ENCODE peak calls at places on chromosome 11, in six cellular contexts. M is colonic mucosa, W is cardiac muscle cell, N is left lung, U is NB4, K is epithelial cell of proximal tubule. T is an unnamed sample.

GRCh38 chr11:73577496-73577917 is 20.4 kb downstream of the FAM168A start:
- DNase-seq in M (no peak), W (no peak), N (no peak), U (no peak), K (no peak), T (peak; percentile 33)

GRCh38 chr11:99822846-99823565 is 802.3 kb downstream of the CNTN5 start:
- DNase-seq in M (no peak), W (no peak), N (no peak), U (no peak), K (peak; percentile 1), T (no peak)

GRCh38 chr11:108733479-108734116 is 68.7 kb downstream of the DDX10 start:
- DNase-seq in M (no peak), W (peak; percentile 59), N (no peak), U (peak; percentile 82), K (peak; percentile 58), T (peak; percentile 33)

GRCh38 chr11:90639687-90640086 is 416.8 kb upstream of the CHORDC1 start:
- DNase-seq in M (no peak), W (no peak), N (no peak), U (no peak), K (peak; percentile 7), T (no peak)

GRCh38 chr11:66418168-66418985 is 2.5 kb upstream of the NPAS4 start:
- DNase-seq in M (peak; percentile 55), W (peak; percentile 97), N (peak; percentile 80), U (peak; percentile 93), K (peak; percentile 57), T (peak; percentile 87)

GRCh38 chr11:17714870-17715269 is 4.5 kb upstream of the MYOD1 start:
- DNase-seq in M (no peak), W (no peak), N (no peak), U (no peak), K (no peak), T (no peak)

GRCh38 chr11:123228489-123229163 is 33.6 kb upstream of the CLMP start:
- DNase-seq in M (no peak), W (peak; percentile 25), N (no peak), U (no peak), K (no peak), T (no peak)

GRCh38 chr11:12890476-12890875 is 118.6 kb upstream of the RASSF10 start:
- DNase-seq in M (no peak), W (peak; percentile 38), N (no peak), U (no peak), K (no peak), T (no peak)

GRCh38 chr11:76086713-76087635 is 119.3 kb downstream of the WNT11 start:
- DNase-seq in M (no peak), W (no peak), N (no peak), U (no peak), K (peak; percentile 9), T (peak; percentile 53)

GRCh38 chr11:131692151-131692550 is 321.7 kb downstream of the NTM start:
- DNase-seq in M (no peak), W (no peak), N (no peak), U (no peak), K (no peak), T (no peak)

GRCh38 chr11:11604340-11604992 is 17.3 kb downstream of the GALNT18 start:
- DNase-seq in M (no peak), W (no peak), N (no peak), U (no peak), K (no peak), T (no peak)

GRCh38 chr11:7512525-7513209 is 1.1 kb upstream of the PPFIBP2 start:
- DNase-seq in M (peak; percentile 68), W (peak; percentile 74), N (peak; percentile 82), U (peak; percentile 91), K (no peak), T (no peak)

GRCh38 chr11:75195164-75195962 is 44.5 kb downstream of the SLCO2B1 start:
- DNase-seq in M (peak; percentile 40), W (peak; percentile 55), N (peak; percentile 78), U (no peak), K (no peak), T (no peak)

GRCh38 chr11:65780770-65781151 is at the start of gene AP5B1:
- DNase-seq in M (peak; percentile 73), W (peak; percentile 51), N (no peak), U (peak; percentile 77), K (no peak), T (no peak)

GRCh38 chr11:22752908-22753310 is 76.7 kb downstream of the SVIP start:
- DNase-seq in M (no peak), W (no peak), N (no peak), U (no peak), K (no peak), T (no peak)

GRCh38 chr11:77081976-77082836 is 15.4 kb downstream of the CAPN5 start:
- DNase-seq in M (no peak), W (no peak), N (peak; percentile 29), U (no peak), K (no peak), T (no peak)

GRCh38 chr11:104151404-104152204 is 12.3 kb downstream of the PDGFD start:
- DNase-seq in M (no peak), W (peak; percentile 43), N (no peak), U (peak; percentile 12), K (no peak), T (no peak)
- H3K4me3 ChIP-seq in M (no peak overlapping the region), W (peak overlapping the region; percentile 25), N (no peak overlapping the region), U (no peak overlapping the region), K (no peak overlapping the region), T (no peak overlapping the region)

GRCh38 chr11:69293819-69294505 is at the start of gene MYEOV:
- DNase-seq in M (peak; percentile 89), W (peak; percentile 29), N (no peak), U (peak; percentile 74), K (no peak), T (no peak)

GRCh38 chr11:69295995-69296889 is 2.3 kb downstream of the MYEOV start:
- DNase-seq in M (no peak), W (peak; percentile 93), N (peak; percentile 64), U (peak; percentile 97), K (no peak), T (no peak)

GRCh38 chr11:69296890-69297224 is 2.9 kb downstream of the MYEOV start:
- DNase-seq in M (no peak), W (no peak), N (no peak), U (no peak), K (no peak), T (no peak)

GRCh38 chr11:69294621-69295078 is 695 bp downstream of the MYEOV start:
- DNase-seq in M (no peak), W (no peak), N (no peak), U (no peak), K (no peak), T (no peak)

DNA sequence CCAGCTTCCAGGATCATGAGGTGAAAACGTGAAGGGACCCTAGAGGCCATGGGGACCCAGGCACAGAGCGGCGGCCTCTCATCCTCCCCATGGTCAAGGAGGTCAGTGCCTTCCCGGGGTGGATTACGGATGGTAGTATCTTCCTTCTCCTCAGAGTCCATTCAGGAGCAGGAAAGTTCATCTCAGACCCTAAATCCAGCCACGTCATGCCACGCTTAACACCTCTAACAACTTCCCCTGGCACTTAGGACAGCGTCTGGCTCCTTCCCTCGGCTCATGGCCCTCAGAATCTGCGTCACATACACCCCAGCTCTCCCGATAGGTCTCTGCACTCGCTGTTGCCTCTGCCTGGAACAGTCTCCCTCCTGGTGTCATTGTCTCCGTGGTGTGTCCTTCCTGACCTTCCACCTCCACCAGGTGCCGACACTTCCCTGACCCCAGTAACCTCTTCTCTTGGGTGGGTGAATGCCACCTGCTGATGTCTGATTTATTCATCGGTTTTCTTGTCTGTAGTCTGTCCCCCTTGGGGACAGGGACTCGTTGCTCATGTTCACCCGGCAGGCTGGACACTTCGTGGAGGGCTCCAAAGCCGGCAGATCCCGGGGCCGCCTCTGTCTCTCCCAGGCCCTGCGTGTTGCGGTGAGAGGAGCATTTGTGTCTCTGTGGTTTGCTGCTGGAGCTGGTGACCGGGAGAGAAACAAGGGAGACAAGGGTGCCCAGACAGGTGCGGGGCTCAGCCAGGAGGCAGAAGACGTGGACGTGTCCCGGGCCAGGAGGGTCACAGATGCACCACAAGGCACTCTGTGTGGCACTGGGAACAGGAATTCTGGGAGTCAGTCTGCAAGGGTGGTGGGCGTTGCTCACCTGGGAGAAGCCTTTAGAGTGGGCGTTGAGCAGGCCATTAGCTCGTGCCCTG is 1.4 kb downstream of the MYEOV start:
- DNase-seq in M (no peak), W (no peak), N (no peak), U (no peak), K (no peak), T (no peak)
- TF ChIP-seq CTCF in M (no peak), W (no peak), N (no peak), U (no peak), K (no peak), T (no peak)

GRCh38 chr11:933002-933820 is 7.5 kb downstream of the AP2A2 start:
- DNase-seq in M (no peak), W (peak; percentile 64), N (no peak), U (no peak), K (no peak), T (no peak)

GRCh38 chr11:936199-936598 is 10.5 kb downstream of the AP2A2 start:
- DNase-seq in M (no peak), W (no peak), N (no peak), U (no peak), K (peak; percentile 44), T (no peak)

GRCh38 chr11:932435-932834 is 6.8 kb downstream of the AP2A2 start:
- DNase-seq in M (no peak), W (peak; percentile 15), N (no peak), U (no peak), K (no peak), T (no peak)

GRCh38 chr11:933936-934335 is 8.3 kb downstream of the AP2A2 start:
- DNase-seq in M (no peak), W (no peak), N (no peak), U (no peak), K (no peak), T (no peak)

DNA sequence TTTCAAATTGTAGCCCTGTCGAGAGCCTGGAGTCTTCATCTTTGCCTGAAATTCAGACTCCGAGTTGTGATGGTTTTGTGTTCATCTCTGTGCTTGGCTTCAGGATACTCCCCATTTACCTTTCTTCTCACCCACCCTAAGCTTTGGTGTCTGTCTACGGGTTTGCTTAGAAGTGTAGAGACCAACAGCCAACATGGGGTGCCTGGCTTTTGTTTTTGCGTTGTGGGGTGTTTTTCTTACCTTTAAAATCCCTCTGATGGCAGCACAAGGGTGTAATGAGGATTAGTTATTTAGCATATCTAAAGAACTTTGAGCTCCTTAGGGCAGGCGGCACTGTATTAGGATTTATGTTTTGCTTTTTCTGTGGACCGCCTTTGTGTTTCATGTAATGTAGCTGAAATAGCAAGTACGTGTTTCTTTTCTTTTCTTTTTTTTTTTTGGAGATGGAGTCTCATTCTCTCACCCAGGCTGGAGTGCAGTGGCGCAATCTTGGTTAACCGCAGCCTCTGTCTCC is 8.8 kb downstream of the AP2A2 start:
- DNase-seq in M (no peak), W (no peak), N (no peak), U (no peak), K (no peak), T (no peak)
- H3K4me3 ChIP-seq in M (no peak overlapping the region), W (no peak overlapping the region), N (no peak overlapping the region), U (no peak overlapping the region), K (no peak overlapping the region), T (no peak overlapping the region)

GRCh38 chr11:96242191-96242845 is 100.7 kb downstream of the MAML2 start:
- DNase-seq in M (no peak), W (peak; percentile 76), N (no peak), U (peak; percentile 83), K (no peak), T (no peak)

GRCh38 chr11:96237759-96238158 is 105.2 kb downstream of the MAML2 start:
- DNase-seq in M (no peak), W (no peak), N (no peak), U (no peak), K (no peak), T (no peak)

GRCh38 chr11:96238563-96239166 is 104.3 kb downstream of the MAML2 start:
- DNase-seq in M (no peak), W (no peak), N (no peak), U (no peak), K (no peak), T (no peak)

GRCh38 chr11:96242971-96243647 is 99.9 kb downstream of the MAML2 start:
- DNase-seq in M (peak; percentile 96), W (peak; percentile 99), N (peak; percentile 95), U (peak; percentile 99), K (peak; percentile 88), T (peak; percentile 88)

GRCh38 chr11:96241351-96241841 is 101.6 kb downstream of the MAML2 start:
- DNase-seq in M (peak; percentile 72), W (no peak), N (no peak), U (peak; percentile 93), K (no peak), T (no peak)
- TF ChIP-seq CTCF in M (no peak), W (no peak), N (no peak), U (peak; percentile 42), K (peak; percentile 38), T (no peak)

T was measured in BJ.